ENCODE peak calls at places on chromosomes 1 and 21, in five cellular contexts. K, E, D, F and T are unnamed samples.

GRCh38 chr1:215599418-215599817 is 32.3 kb downstream of the KCTD3 start:
- DNase-seq in K (no peak), E (no peak), D (no peak), F (no peak), T (no peak)

GRCh38 chr1:199508653-199509052 is 518.9 kb upstream of the NR5A2 start:
- DNase-seq in K (no peak), E (no peak), D (no peak), F (no peak), T (no peak)

GRCh38 chr1:226653311-226653921 is 85.7 kb downstream of the ITPKB start:
- DNase-seq in K (no peak), E (no peak), D (no peak), F (no peak), T (no peak)

GRCh38 chr1:31196685-31197084 is 43.0 kb downstream of the NKAIN1 start:
- DNase-seq in K (no peak), E (no peak), D (no peak), F (no peak), T (peak; percentile 92)

GRCh38 chr1:177424746-177425145 is 254.0 kb downstream of the BRINP2 start:
- DNase-seq in K (no peak), E (no peak), D (no peak), F (no peak), T (no peak)

GRCh38 chr1:107480548-107480947 is 339.7 kb downstream of the NTNG1 start:
- DNase-seq in K (no peak), E (peak; percentile 39), D (no peak), F (no peak), T (no peak)

GRCh38 chr1:173356211-173356762 is 120.8 kb upstream of the PRDX6 start:
- DNase-seq in K (no peak), E (no peak), D (no peak), F (no peak), T (no peak)

GRCh38 chr1:58434587-58434986 is 111.9 kb downstream of the OMA1 start:
- DNase-seq in K (no peak), E (no peak), D (no peak), F (no peak), T (no peak)

DNA sequence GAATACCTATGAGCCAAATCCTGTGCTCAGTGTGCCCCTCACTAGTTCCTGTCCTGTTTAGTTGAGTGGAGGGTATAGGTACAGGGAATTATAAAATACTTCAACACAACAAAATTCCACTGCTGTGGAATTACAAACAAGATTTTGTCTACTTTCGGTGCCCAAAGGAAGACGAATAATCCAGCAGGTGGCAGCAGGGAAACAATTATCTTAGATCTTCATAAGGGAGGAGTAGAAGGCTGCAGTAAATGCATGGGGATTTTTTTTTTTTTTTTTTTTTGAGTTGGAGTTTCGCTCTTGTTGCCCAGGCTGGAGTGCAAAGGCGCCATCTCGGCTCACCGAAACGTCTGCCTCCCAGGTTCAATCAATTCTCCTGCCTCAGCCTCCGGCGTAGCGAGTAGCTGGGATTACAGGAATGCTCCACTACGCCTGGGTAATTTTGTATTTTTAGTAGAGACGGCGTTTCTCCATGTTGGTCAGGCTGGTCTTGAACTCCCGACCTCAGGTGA is 2.0 kb upstream of the PIP5K1A start:
- DNase-seq in K (peak; percentile 60), E (peak; percentile 89), D (peak; percentile 93), F (peak; percentile 91), T (peak; percentile 89)
- H3K4me3 ChIP-seq in K (no peak overlapping the region), E (peak overlapping the region; percentile 77), D (peak overlapping the region; percentile 45), F (no peak overlapping the region), T (no peak overlapping the region)

DNA sequence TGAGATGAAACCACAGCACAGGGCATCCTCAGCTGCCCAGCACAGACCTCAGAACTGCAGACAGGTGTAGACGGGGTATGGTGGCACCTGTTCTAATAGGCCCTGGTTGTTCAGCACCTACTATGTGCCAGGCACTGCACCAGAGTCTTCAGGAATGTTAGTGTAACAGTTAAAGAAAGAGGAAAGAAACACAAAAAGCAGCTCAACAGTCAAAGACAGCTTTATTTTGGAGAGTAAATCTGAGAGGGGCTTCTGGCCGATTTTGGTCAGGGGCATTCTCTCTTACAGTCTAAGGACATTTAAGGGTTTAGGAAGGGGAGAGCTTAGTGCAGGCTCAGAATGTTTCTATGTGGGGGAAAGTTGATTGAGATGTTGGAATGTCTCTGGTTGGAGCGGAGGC is 45.2 kb upstream of the ACTL8 start:
- DNase-seq in K (no peak), E (no peak), D (no peak), F (no peak), T (no peak)
- H3K4me1 ChIP-seq in K (no peaks in the 10 kb centered on the region), E (peaks cover 6% of the 10 kb centered on the region), D (no peaks in the 10 kb centered on the region), F (no peaks in the 10 kb centered on the region), T (no peaks in the 10 kb centered on the region)

GRCh38 chr21:41048141-41048540 is 119.8 kb upstream of the BACE2 start:
- DNase-seq in K (no peak), E (no peak), D (no peak), F (no peak), T (no peak)

GRCh38 chr21:41048636-41049035 is 119.3 kb upstream of the BACE2 start:
- DNase-seq in K (no peak), E (no peak), D (no peak), F (no peak), T (no peak)

GRCh38 chr21:41045534-41046268 is 122.3 kb upstream of the BACE2 start:
- DNase-seq in K (no peak), E (peak; percentile 69), D (peak; percentile 6), F (no peak), T (no peak)

DNA sequence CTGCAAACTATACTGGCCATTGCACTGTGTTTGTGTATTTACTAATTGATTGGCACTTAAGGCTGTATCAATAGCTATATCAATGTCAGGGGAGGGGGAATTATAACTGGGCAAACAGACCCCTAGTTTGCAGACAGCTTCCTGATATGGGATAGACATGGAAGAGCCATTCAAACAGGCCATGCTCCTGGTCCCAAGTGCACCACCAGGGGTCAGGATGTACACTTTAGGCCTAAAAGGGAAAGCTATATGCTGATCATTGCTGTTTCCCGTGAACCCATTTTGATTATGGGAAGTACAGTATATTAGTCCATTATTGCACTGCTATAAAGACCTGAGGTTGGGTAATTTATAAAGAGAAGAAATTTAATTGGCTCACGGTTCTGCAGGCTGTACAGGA is 125.0 kb upstream of the BACE2 start:
- DNase-seq in K (no peak), E (no peak), D (peak; percentile 22), F (no peak), T (no peak)
- TF ChIP-seq CTCF in K (no peak), E (no peak), D (no peak), F (no peak), T (no peak)

GRCh38 chr1:202105571-202106339 is 17.0 kb upstream of the GPR37L1 start:
- DNase-seq in K (no peak), E (peak; percentile 43), D (peak; percentile 93), F (no peak), T (no peak)
- H3K4me3 ChIP-seq in K (no peak overlapping the region), E (no peak overlapping the region), D (no peak overlapping the region), F (no peak overlapping the region), T (no peak overlapping the region)

DNA sequence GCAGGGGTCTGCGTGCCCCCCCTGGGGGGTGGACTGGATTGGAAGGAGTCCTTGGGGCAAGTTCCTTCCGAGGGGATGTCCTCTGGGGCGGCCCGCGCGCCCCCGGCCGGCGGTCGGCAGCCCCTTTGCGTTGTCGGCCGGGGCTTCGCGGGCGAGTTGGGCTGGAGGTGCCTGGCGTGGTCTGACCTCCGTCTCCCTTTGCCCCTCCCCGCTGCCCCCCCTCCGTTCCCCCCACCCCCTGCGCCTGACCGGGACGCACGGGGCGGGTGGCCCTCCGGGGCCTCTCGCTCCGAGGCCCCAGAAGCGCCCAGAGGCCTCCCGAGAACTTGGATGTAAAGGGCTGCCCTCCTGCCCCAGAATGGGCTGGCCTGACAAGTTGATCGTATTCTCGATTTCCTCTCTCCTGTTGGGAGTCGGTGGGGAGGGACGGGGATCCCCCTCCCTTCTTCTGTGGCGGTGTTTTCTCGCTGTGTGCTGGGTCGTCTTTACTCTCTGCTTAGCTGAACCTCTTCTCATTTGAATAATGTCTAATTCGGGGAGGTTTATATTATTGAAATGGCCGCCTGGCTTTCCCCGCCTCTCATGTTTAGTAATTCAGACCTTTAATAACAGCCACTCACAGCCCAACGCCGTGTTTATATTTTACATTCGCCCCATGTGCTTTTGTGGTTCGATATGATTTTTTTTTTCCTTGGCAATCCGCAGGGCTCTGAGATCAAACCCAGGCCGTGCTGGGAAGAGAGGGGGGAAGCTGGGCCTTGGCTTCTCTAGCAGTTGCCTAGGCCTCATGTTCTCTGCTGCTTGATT is 1.3 kb downstream of the POU2F1 start:
- DNase-seq in K (peak; percentile 62), E (peak; percentile 88), D (peak; percentile 67), F (peak; percentile 69), T (peak; percentile 82)
- H3K4me1 ChIP-seq in K (peaks cover 10% of the 10 kb centered on the region), E (peaks cover 18% of the 10 kb centered on the region), D (peaks cover 36% of the 10 kb centered on the region), F (peaks cover 55% of the 10 kb centered on the region), T (peaks cover 14% of the 10 kb centered on the region)

DNA sequence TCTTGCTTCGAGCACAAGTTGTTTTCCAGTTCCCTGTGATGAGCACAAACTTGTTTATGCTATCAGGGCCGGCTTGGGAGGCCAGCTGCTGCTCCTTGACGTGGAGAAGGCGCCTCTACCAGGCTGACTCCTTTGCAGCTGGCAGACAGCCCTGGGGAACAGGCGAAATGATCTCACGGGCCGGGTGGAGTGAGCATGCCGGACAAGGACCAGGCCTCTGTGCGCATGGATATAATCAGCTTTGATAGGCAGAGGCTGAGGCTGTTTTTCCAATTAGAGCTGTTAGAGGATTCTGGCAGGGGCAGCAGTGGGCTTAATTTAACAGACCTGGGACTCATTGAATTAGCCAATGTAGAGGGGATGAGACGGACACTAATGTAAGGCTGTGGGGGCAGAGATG is 38.9 kb downstream of the FAM163A start:
- DNase-seq in K (peak; percentile 50), E (peak; percentile 75), D (no peak), F (no peak), T (peak; percentile 53)
- TF ChIP-seq CTCF in K (no peak), E (no peak), D (no peak), F (no peak), T (no peak)

GRCh38 chr1:23825762-23826522 is 713 bp upstream of the HMGCL start:
- DNase-seq in K (no peak), E (no peak), D (no peak), F (no peak), T (no peak)
- H3K4me3 ChIP-seq in K (peak overlapping the region; percentile 97), E (peak overlapping the region; percentile 84), D (peak overlapping the region; percentile 80), F (peak overlapping the region; percentile 98), T (no peak overlapping the region)

GRCh38 chr1:161199506-161200119 is 759 bp upstream of the ADAMTS4 start:
- DNase-seq in K (no peak), E (no peak), D (no peak), F (no peak), T (no peak)
- H3K4me1 ChIP-seq in K (peaks cover 56% of the 10 kb centered on the region), E (peaks cover 63% of the 10 kb centered on the region), D (peaks cover 29% of the 10 kb centered on the region), F (peaks cover 90% of the 10 kb centered on the region), T (peaks cover 71% of the 10 kb centered on the region)

GRCh38 chr21:39180429-39181019 is 2.7 kb downstream of the PSMG1 start:
- DNase-seq in K (no peak), E (no peak), D (peak; percentile 9), F (no peak), T (no peak)
- TF ChIP-seq CTCF in K (no peak), E (no peak), D (no peak), F (no peak), T (no peak)